ENCODE peak calls at places on chromosome 6, in six cellular contexts. P is kidney epithelial cell, X is mucosa of descending colon, V is NCI-H1436, R is renal cortical epithelial cell, A is heart right ventricle. E is an unnamed sample.

GRCh38 chr6:33105386-33105785 is 29.6 kb downstream of the HLA-DPB1 start:
- DNase-seq in X (no peak), P (no peak), R (no peak), V (no peak), A (no peak), E (no peak)

GRCh38 chr6:116405663-116406329 is 35.0 kb downstream of the DSE start:
- DNase-seq in X (no peak), A (no peak), P (no peak), R (no peak), V (peak; percentile 11), E (no peak)

GRCh38 chr6:46242921-46243320 is 72.1 kb upstream of the ENPP5 start:
- DNase-seq in V (no peak), P (no peak), A (no peak), R (no peak), X (no peak), E (no peak)

GRCh38 chr6:51027283-51028065 is 208.8 kb downstream of the TFAP2B start:
- DNase-seq in A (no peak), P (no peak), R (peak; percentile 34), V (no peak), X (no peak), E (no peak)

GRCh38 chr6:85008311-85009015 is 244.1 kb upstream of the TBX18 start:
- DNase-seq in V (no peak), R (no peak), A (no peak), X (no peak), P (no peak), E (no peak)

GRCh38 chr6:159877256-159877808 is 13.5 kb upstream of the MAS1 start:
- DNase-seq in X (no peak), R (no peak), V (no peak), P (no peak), A (no peak), E (no peak)

GRCh38 chr6:159608961-159609673 is 83.9 kb downstream of the SOD2 start:
- DNase-seq in X (no peak), P (no peak), V (no peak), A (no peak), R (peak; percentile 44), E (peak; percentile 39)

GRCh38 chr6:117906905-117907599 is at the start of gene SLC35F1:
- DNase-seq in R (no peak), A (peak; percentile 19), P (no peak), X (peak; percentile 40), V (peak; percentile 23), E (no peak)

GRCh38 chr6:30711758-30712380 is 5.2 kb downstream of the MDC1 start:
- DNase-seq in V (no peak), P (no peak), R (no peak), X (peak; percentile 12), A (no peak), E (no peak)

GRCh38 chr6:25248100-25248499 is 31.1 kb upstream of the CARMIL1 start:
- DNase-seq in X (no peak), R (peak; percentile 12), P (no peak), A (no peak), V (no peak), E (no peak)

GRCh38 chr6:2384518-2384917 is 139.1 kb upstream of the GMDS start:
- DNase-seq in P (no peak), X (no peak), R (no peak), V (no peak), A (no peak), E (no peak)

GRCh38 chr6:148524509-148524908 is 181.9 kb downstream of the SASH1 start:
- DNase-seq in V (no peak), A (no peak), P (no peak), X (no peak), R (no peak), E (no peak)

GRCh38 chr6:2264932-2265331 is 19.5 kb upstream of the GMDS start:
- DNase-seq in V (no peak), X (no peak), A (no peak), P (peak; percentile 18), R (peak; percentile 87), E (no peak)

GRCh38 chr6:167137881-167138280 is 15.0 kb downstream of the CCR6 start:
- DNase-seq in V (no peak), P (no peak), X (no peak), R (no peak), A (no peak), E (no peak)

GRCh38 chr6:36857325-36857724 is 17.3 kb downstream of the PPIL1 start:
- DNase-seq in A (no peak), V (no peak), R (no peak), P (no peak), X (no peak), E (no peak)

GRCh38 chr6:16663896-16664295 is 97.4 kb downstream of the ATXN1 start:
- DNase-seq in P (no peak), R (no peak), V (no peak), A (no peak), X (no peak), E (no peak)